ENCODE peak calls at places on chromosomes 13 and 19, in seven cellular contexts. O, U, V, A, C, K and Y are unnamed samples.
A peak's percentile ranks its signal among the peaks of the same experiment; 100 is the strongest.

GRCh38 chr19:51689751-51690358 is 3.3 kb upstream of the SPACA6 start:
- DNase-seq in O (peak; percentile 32), U (no peak), V (no peak), A (peak; percentile 89), C (peak; percentile 46), K (no peak), Y (no peak)

GRCh38 chr19:34317311-34317927 is 47.6 kb upstream of the GPI start:
- DNase-seq in O (peak; percentile 42), U (no peak), V (no peak), A (no peak), C (peak; percentile 52), K (no peak), Y (no peak)

GRCh38 chr19:18807861-18808331 is 16.8 kb upstream of the COMP start:
- DNase-seq in O (no peak), U (peak; percentile 79), V (no peak), A (no peak), C (no peak), K (no peak), Y (no peak)

GRCh38 chr13:113461022-113461751 is 7.9 kb upstream of the ADPRHL1 start:
- DNase-seq in O (no peak), U (no peak), V (no peak), A (no peak), C (no peak), K (no peak), Y (no peak)

GRCh38 chr13:75635101-75635620 is 969 bp upstream of the LMO7 start:
- DNase-seq in O (no peak), U (no peak), V (no peak), A (no peak), C (peak; percentile 39), K (no peak), Y (no peak)

GRCh38 chr13:91017031-91017668 is 330.3 kb upstream of the MIR17HG start:
- DNase-seq in O (peak; percentile 24), U (no peak), V (peak; percentile 23), A (no peak), C (peak; percentile 27), K (peak; percentile 78), Y (peak; percentile 48)

GRCh38 chr13:108594153-108594552 is 35.3 kb upstream of the MYO16 start:
- DNase-seq in O (no peak), U (no peak), V (no peak), A (no peak), C (no peak), K (no peak), Y (no peak)

GRCh38 chr13:100753391-100753790 is 78.8 kb upstream of the TMTC4 start:
- DNase-seq in O (no peak), U (no peak), V (no peak), A (no peak), C (no peak), K (no peak), Y (no peak)

GRCh38 chr13:73721571-73721970 is 412.6 kb downstream of the KLF12 start:
- DNase-seq in O (no peak), U (no peak), V (no peak), A (no peak), C (no peak), K (no peak), Y (no peak)

GRCh38 chr13:99269627-99270252 is 11.6 kb upstream of the GPR18 start:
- DNase-seq in O (no peak), U (no peak), V (no peak), A (no peak), C (peak; percentile 56), K (peak; percentile 48), Y (no peak)

GRCh38 chr13:26325876-26326275 is 71.9 kb downstream of the CDK8 start:
- DNase-seq in O (no peak), U (no peak), V (no peak), A (no peak), C (peak; percentile 37), K (peak; percentile 2), Y (no peak)

GRCh38 chr19:7612282-7613274 is 16.8 kb downstream of the XAB2 start:
- DNase-seq in O (no peak), U (no peak), V (no peak), A (peak; percentile 73), C (no peak), K (no peak), Y (no peak)

GRCh38 chr13:98217597-98217996 is 40.5 kb upstream of the RNF113B start:
- DNase-seq in O (no peak), U (no peak), V (peak; percentile 76), A (no peak), C (no peak), K (no peak), Y (no peak)

GRCh38 chr19:16661480-16662034 is 618 bp downstream of the TMEM38A start:
- DNase-seq in O (peak; percentile 41), U (peak; percentile 48), V (peak; percentile 27), A (peak; percentile 84), C (no peak), K (no peak), Y (no peak)

GRCh38 chr13:42363941-42364612 is 92.1 kb downstream of the AKAP11 start:
- DNase-seq in O (no peak), U (no peak), V (no peak), A (no peak), C (peak; percentile 13), K (peak; percentile 67), Y (no peak)

GRCh38 chr19:33293255-33294057 is 8.9 kb downstream of the CEBPA start:
- DNase-seq in O (peak; percentile 68), U (no peak), V (peak; percentile 74), A (peak; percentile 79), C (peak; percentile 68), K (peak; percentile 75), Y (no peak)

GRCh38 chr19:31505596-31505910 is 156.3 kb upstream of the TSHZ3 start:
- DNase-seq in O (no peak), U (no peak), V (no peak), A (no peak), C (no peak), K (no peak), Y (no peak)

GRCh38 chr19:18975011-18975410 is 34.0 kb upstream of the HOMER3 start:
- DNase-seq in O (no peak), U (no peak), V (no peak), A (no peak), C (no peak), K (peak; percentile 42), Y (no peak)

GRCh38 chr13:68232351-68233130 is 1002.4 kb upstream of the PCDH9 start:
- DNase-seq in O (no peak), U (no peak), V (no peak), A (no peak), C (peak; percentile 53), K (no peak), Y (no peak)

DNA sequence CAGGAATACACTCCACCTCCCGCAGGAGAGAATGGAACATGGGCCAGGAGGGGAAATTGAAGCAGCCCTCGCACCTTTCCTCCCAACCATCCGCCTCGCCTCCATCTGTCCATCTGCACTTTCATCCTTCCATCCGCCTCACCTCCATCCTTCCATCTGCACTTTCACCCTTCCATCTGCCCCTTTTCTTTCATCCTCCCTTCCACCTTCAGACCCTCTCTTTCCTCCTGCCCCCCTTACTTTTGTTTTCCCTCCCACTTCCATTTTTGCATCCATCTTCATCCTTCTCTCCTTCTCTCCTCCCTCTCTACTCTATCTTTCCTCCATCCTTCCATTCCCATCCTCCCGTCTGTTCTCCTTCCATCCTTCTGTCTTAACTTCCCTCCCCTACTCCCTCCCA is 92.2 kb upstream of the ZNF536 start:
- DNase-seq in O (no peak), U (no peak), V (no peak), A (no peak), C (no peak), K (no peak), Y (no peak)
- H3K4me1 ChIP-seq in O (no peaks in the 10 kb centered on the region), U (no peaks in the 10 kb centered on the region), V (no peaks in the 10 kb centered on the region), A (no peaks in the 10 kb centered on the region), C (no peaks in the 10 kb centered on the region), K (no peaks in the 10 kb centered on the region), Y (no peaks in the 10 kb centered on the region)

GRCh38 chr19:3387645-3388589 is 21.5 kb downstream of the NFIC start:
- DNase-seq in O (peak; percentile 92), U (peak; percentile 85), V (peak; percentile 91), A (peak; percentile 94), C (peak; percentile 50), K (no peak), Y (no peak)

GRCh38 chr19:3386447-3387234 is 20.3 kb downstream of the NFIC start:
- DNase-seq in O (no peak), U (no peak), V (no peak), A (no peak), C (no peak), K (no peak), Y (no peak)

GRCh38 chr19:3392480-3392879 is 26.1 kb downstream of the NFIC start:
- DNase-seq in O (no peak), U (no peak), V (no peak), A (no peak), C (no peak), K (no peak), Y (no peak)

GRCh38 chr19:3389876-3390361 is 23.5 kb downstream of the NFIC start:
- DNase-seq in O (peak; percentile 33), U (no peak), V (no peak), A (peak; percentile 87), C (no peak), K (no peak), Y (no peak)

DNA sequence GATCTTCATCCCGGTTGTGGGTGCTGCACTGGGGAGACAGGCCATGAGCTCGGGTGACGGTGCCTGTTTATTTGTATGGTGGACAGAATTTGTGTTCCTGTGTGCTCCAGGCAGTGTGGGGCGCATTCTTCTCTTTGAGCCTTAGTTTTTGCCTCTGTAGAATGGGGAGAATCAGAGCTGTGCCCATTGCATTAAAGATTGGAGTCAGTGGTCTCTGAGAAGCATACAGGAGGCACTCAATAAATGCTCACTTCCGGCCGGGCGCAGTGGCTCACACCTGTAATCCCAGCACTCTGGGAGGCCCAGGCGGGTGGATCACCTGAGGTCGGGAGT is 23.0 kb downstream of the NFIC start:
- DNase-seq in O (no peak), U (no peak), V (no peak), A (no peak), C (no peak), K (no peak), Y (no peak)
- H3K4me1 ChIP-seq in O (peaks cover 11% of the 10 kb centered on the region), U (peaks cover 65% of the 10 kb centered on the region), V (peaks cover 50% of the 10 kb centered on the region), A (peaks cover 36% of the 10 kb centered on the region), C (peaks cover 24% of the 10 kb centered on the region), K (no peaks in the 10 kb centered on the region), Y (no peaks in the 10 kb centered on the region)

GRCh38 chr13:110262944-110263343 is 44.0 kb downstream of the COL4A1 start:
- DNase-seq in O (no peak), U (no peak), V (no peak), A (no peak), C (no peak), K (no peak), Y (no peak)

GRCh38 chr13:110262494-110262893 is 44.5 kb downstream of the COL4A1 start:
- DNase-seq in O (no peak), U (no peak), V (no peak), A (no peak), C (no peak), K (no peak), Y (no peak)

GRCh38 chr13:110264685-110265275 is 42.2 kb downstream of the COL4A1 start:
- DNase-seq in O (no peak), U (no peak), V (no peak), A (no peak), C (no peak), K (no peak), Y (no peak)

GRCh38 chr13:110265341-110265681 is 41.6 kb downstream of the COL4A1 start:
- DNase-seq in O (no peak), U (no peak), V (no peak), A (no peak), C (no peak), K (no peak), Y (no peak)

GRCh38 chr13:110263906-110264305 is 43.1 kb downstream of the COL4A1 start:
- DNase-seq in O (peak; percentile 60), U (no peak), V (no peak), A (no peak), C (no peak), K (no peak), Y (no peak)
- H3K4me1 ChIP-seq in O (no peaks in the 10 kb centered on the region), U (peaks cover 83% of the 10 kb centered on the region), V (peaks cover 50% of the 10 kb centered on the region), A (peaks cover 27% of the 10 kb centered on the region), C (peaks cover 43% of the 10 kb centered on the region), K (peaks cover 9% of the 10 kb centered on the region), Y (no peaks in the 10 kb centered on the region)

GRCh38 chr19:43769256-43769655 is 11.5 kb downstream of the KCNN4 start:
- DNase-seq in O (no peak), U (no peak), V (no peak), A (no peak), C (no peak), K (no peak), Y (no peak)
- H3K4me1 ChIP-seq in O (peaks cover 44% of the 10 kb centered on the region), U (peaks cover 3% of the 10 kb centered on the region), V (peaks cover 29% of the 10 kb centered on the region), A (peaks cover 2% of the 10 kb centered on the region), C (peaks cover 7% of the 10 kb centered on the region), K (peaks cover 38% of the 10 kb centered on the region), Y (no peaks in the 10 kb centered on the region)